ENCODE peak calls at places on chromosomes 4 and X, in six cellular contexts. K, R, X, Y, G and P are unnamed samples.

GRCh38 chrX:41779058-41779564 is 55.1 kb downstream of the GPR82 start:
- DNase-seq in K (no peak), R (no peak), X (no peak), Y (no peak), G (peak; percentile 51), P (peak; percentile 71)

GRCh38 chrX:63506320-63506719 is 155.2 kb upstream of the SPIN4 start:
- DNase-seq in K (no peak), R (no peak), X (no peak), Y (no peak), G (no peak), P (peak; percentile 70)

GRCh38 chr4:32258986-32259385 is 1538.8 kb downstream of the PCDH7 start:
- DNase-seq in K (no peak), R (no peak), X (no peak), Y (no peak), G (no peak), P (no peak)

GRCh38 chr4:184268574-184269160 is 51.0 kb upstream of the ENPP6 start:
- DNase-seq in K (no peak), R (no peak), X (no peak), Y (no peak), G (no peak), P (peak; percentile 58)

GRCh38 chr4:130486186-130486585 is 1390.2 kb downstream of the C4orf33 start:
- DNase-seq in K (no peak), R (no peak), X (no peak), Y (no peak), G (peak; percentile 11), P (no peak)

GRCh38 chrX:123121241-123121640 is 62.8 kb upstream of the GRIA3 start:
- DNase-seq in K (no peak), R (no peak), X (no peak), Y (no peak), G (no peak), P (no peak)

GRCh38 chr4:41143721-41144379 is 70.5 kb downstream of the APBB2 start:
- DNase-seq in K (no peak), R (no peak), X (no peak), Y (no peak), G (no peak), P (peak; percentile 34)

GRCh38 chr4:87843936-87844335 is 11.2 kb downstream of the MEPE start:
- DNase-seq in K (no peak), R (no peak), X (no peak), Y (peak; percentile 46), G (no peak), P (peak; percentile 46)

GRCh38 chrX:39899876-39900787 is 197.6 kb downstream of the BCOR start:
- DNase-seq in K (no peak), R (no peak), X (no peak), Y (no peak), G (peak; percentile 79), P (no peak)

GRCh38 chr4:176340871-176341685 is 21.3 kb downstream of the SPCS3 start:
- DNase-seq in K (no peak), R (no peak), X (no peak), Y (no peak), G (no peak), P (peak; percentile 72)

GRCh38 chr4:83866821-83867220 is 330.9 kb downstream of the GPAT3 start:
- DNase-seq in K (no peak), R (no peak), X (no peak), Y (no peak), G (no peak), P (no peak)

GRCh38 chr4:109009909-109010308 is 247.1 kb upstream of the ETNPPL start:
- DNase-seq in K (no peak), R (no peak), X (no peak), Y (no peak), G (no peak), P (no peak)

GRCh38 chr4:113602829-113603228 is 158.7 kb downstream of the CAMK2D start:
- DNase-seq in K (no peak), R (no peak), X (no peak), Y (no peak), G (no peak), P (no peak)

GRCh38 chr4:39941682-39942217 is 36.0 kb downstream of the PDS5A start:
- DNase-seq in K (no peak), R (no peak), X (no peak), Y (no peak), G (no peak), P (no peak)

GRCh38 chrX:101450951-101451350 is 34.3 kb upstream of the ARMCX4 start:
- DNase-seq in K (no peak), R (no peak), X (no peak), Y (no peak), G (peak; percentile 18), P (no peak)

GRCh38 chrX:75155454-75155829 is 641 bp downstream of the ABCB7 start:
- DNase-seq in K (no peak), R (no peak), X (no peak), Y (no peak), G (no peak), P (peak; percentile 13)

GRCh38 chrX:94914235-94914634 is 1240.2 kb downstream of the FAM133A start:
- DNase-seq in K (no peak), R (no peak), X (no peak), Y (no peak), G (peak; percentile 29), P (no peak)